ENCODE peak calls at places on chromosomes 13 and 19, in six cellular contexts. L is fibroblast of the aortic adventitia; Q is stimulated activated CD4-positive, alpha-beta T cell treated with anti-CD3 and anti-CD28 coated beads, Interleukin-2, amount 100 ng/mL, for 24 hours; S is stimulated activated CD8-positive, alpha-beta memory T cell treated with anti-CD3 and anti-CD28 coated beads, Interleukin-15, amount 100 ng/mL, for 24 hours; A is heart left ventricle; B is midbrain. P is an unnamed sample.

GRCh38 chr19:32200312-32201038 is 144.9 kb upstream of the ZNF507 start:
- DNase-seq in L (no peak), Q (no peak), S (no peak), A (peak), B (peak), P (no peak)

GRCh38 chr13:40777166-40777956 is 6.4 kb upstream of the MRPS31 start:
- DNase-seq in L (peak), Q (peak), S (no peak), A (no peak), B (peak), P (peak)

GRCh38 chr19:8146877-8147575 is 2.4 kb downstream of the FBN3 start:
- DNase-seq in L (no peak), Q (no peak), S (no peak), A (no peak), B (no peak), P (no peak)

GRCh38 chr13:104580931-104581330 is 1514.7 kb upstream of the SLC10A2 start:
- DNase-seq in L (no peak), Q (no peak), S (no peak), A (no peak), B (no peak), P (no peak)

GRCh38 chr19:13959962-13960862 is 7.9 kb downstream of the DCAF15 start:
- DNase-seq in L (no peak), Q (no peak), S (no peak), A (no peak), B (no peak), P (no peak)

GRCh38 chr19:5395996-5396939 is 55.7 kb upstream of the PTPRS start:
- DNase-seq in L (no peak), Q (no peak), S (no peak), A (no peak), B (no peak), P (no peak)

GRCh38 chr13:59413121-59413520 is 750.6 kb downstream of the DIAPH3 start:
- DNase-seq in L (no peak), Q (no peak), S (no peak), A (no peak), B (no peak), P (no peak)

GRCh38 chr13:52931913-52932312 is 83.5 kb upstream of the PCDH8 start:
- DNase-seq in L (no peak), Q (no peak), S (no peak), A (no peak), B (no peak), P (no peak)

GRCh38 chr13:110683203-110683883 is 22.6 kb downstream of the CARS2 start:
- DNase-seq in L (peak), Q (no peak), S (no peak), A (no peak), B (no peak), P (no peak)

GRCh38 chr19:53333466-53334449 is at the start of gene ZNF845:
- DNase-seq in L (peak), Q (peak), S (peak), A (peak), B (peak), P (peak)

GRCh38 chr13:94413545-94413944 is 65.9 kb downstream of the DCT start:
- DNase-seq in L (no peak), Q (no peak), S (no peak), A (no peak), B (no peak), P (no peak)

GRCh38 chr19:47994209-47994802 is at the start of gene ELSPBP1:
- DNase-seq in L (no peak), Q (no peak), S (no peak), A (no peak), B (no peak), P (no peak)

GRCh38 chr13:110921695-110922094 is 6.8 kb upstream of the ANKRD10 start:
- DNase-seq in L (no peak), Q (no peak), S (no peak), A (no peak), B (no peak), P (no peak)

GRCh38 chr13:79686441-79686840 is 205.5 kb downstream of the NDFIP2 start:
- DNase-seq in L (peak), Q (no peak), S (no peak), A (no peak), B (no peak), P (no peak)

GRCh38 chr19:36009220-36009619 is 607 bp upstream of the SYNE4 start:
- DNase-seq in L (peak), Q (peak), S (no peak), A (peak), B (peak), P (no peak)

GRCh38 chr13:20378721-20379120 is 146.6 kb upstream of the GJB6 start:
- DNase-seq in L (no peak), Q (no peak), S (no peak), A (no peak), B (no peak), P (no peak)

GRCh38 chr13:77509221-77509620 is 26.3 kb upstream of the SCEL start:
- DNase-seq in L (peak), Q (no peak), S (no peak), A (no peak), B (no peak), P (no peak)

GRCh38 chr13:35838356-35838755 is 292.8 kb downstream of the DCLK1 start:
- DNase-seq in L (peak), Q (no peak), S (no peak), A (no peak), B (no peak), P (no peak)

GRCh38 chr19:11560404-11560988 is 1.5 kb upstream of the ELOF1 start:
- DNase-seq in L (peak), Q (peak), S (no peak), A (no peak), B (peak), P (no peak)

GRCh38 chr13:38494445-38494844 is 144.8 kb downstream of the UFM1 start:
- DNase-seq in L (no peak), Q (no peak), S (no peak), A (no peak), B (no peak), P (no peak)

GRCh38 chr19:29285878-29286277 is 72.9 kb upstream of the UQCRFS1 start:
- DNase-seq in L (no peak), Q (no peak), S (no peak), A (no peak), B (peak), P (no peak)